ENCODE peak calls at places on chromosome 12, in eight cellular contexts. E is astrocyte of the spinal cord, N is Peyer's patch, C is glutamatergic neuron, J is GM10248, A is colonic mucosa, B is DND-41, R is GM12865. D is an unnamed sample.

GRCh38 chr12:1605129-1606020 is 11.0 kb upstream of the FBXL14 start:
- DNase-seq in A (peak), B (peak), E (peak), J (peak), C (peak), R (peak), N (peak), D (peak)

GRCh38 chr12:42094277-42094676 is 50.4 kb downstream of the GXYLT1 start:
- DNase-seq in J (no peak), C (no peak), E (peak), N (no peak), A (no peak), B (peak), R (no peak), D (no peak)

GRCh38 chr12:115323223-115323905 is 639.4 kb upstream of the TBX3 start:
- DNase-seq in C (no peak), A (no peak), J (no peak), E (peak), B (no peak), R (no peak), N (no peak), D (no peak)

GRCh38 chr12:47772738-47773061 is 338 bp upstream of the SLC48A1 start:
- DNase-seq in E (no peak), C (no peak), N (no peak), B (no peak), R (no peak), A (no peak), J (no peak), D (no peak)

GRCh38 chr12:112170376-112170775 is 45.0 kb downstream of the TRAFD1 start:
- DNase-seq in J (peak), C (peak), A (no peak), B (peak), N (no peak), R (peak), E (peak), D (peak)

GRCh38 chr12:47082283-47082962 is 2.7 kb upstream of the AMIGO2 start:
- DNase-seq in A (no peak), C (no peak), J (no peak), B (no peak), N (no peak), R (no peak), E (no peak), D (no peak)

GRCh38 chr12:53252349-53252916 is 15.7 kb upstream of the ESPL1 start:
- DNase-seq in C (no peak), E (no peak), A (peak), J (no peak), B (no peak), N (peak), R (no peak), D (peak)

GRCh38 chr12:83057436-83057835 is 370.7 kb downstream of the TMTC2 start:
- DNase-seq in J (no peak), R (no peak), A (no peak), B (no peak), C (no peak), E (no peak), N (no peak), D (no peak)

GRCh38 chr12:90246673-90247072 is 538.0 kb upstream of the ATP2B1 start:
- DNase-seq in B (no peak), A (no peak), E (no peak), C (no peak), J (no peak), N (no peak), R (no peak), D (no peak)

GRCh38 chr12:24233519-24234246 is 284.2 kb upstream of the SOX5 start:
- DNase-seq in R (no peak), B (no peak), N (no peak), E (no peak), C (no peak), J (no peak), A (no peak), D (no peak)

GRCh38 chr12:45166056-45166455 is 49.8 kb upstream of the ANO6 start:
- DNase-seq in C (no peak), R (no peak), J (no peak), N (no peak), A (no peak), E (no peak), B (no peak), D (no peak)

GRCh38 chr12:113609692-113610469 is 138.2 kb upstream of the LHX5 start:
- DNase-seq in R (no peak), B (no peak), A (no peak), C (peak), J (no peak), E (no peak), N (no peak), D (no peak)

GRCh38 chr12:126069549-126070165 is 1004.4 kb downstream of the AACS start:
- DNase-seq in N (no peak), J (peak), E (peak), R (peak), A (peak), C (peak), B (peak), D (peak)

GRCh38 chr12:29889737-29890136 is 106.0 kb upstream of the TMTC1 start:
- DNase-seq in J (no peak), A (peak), E (peak), R (peak), N (no peak), C (peak), B (peak), D (peak)

GRCh38 chr12:27777141-27777540 is 2.9 kb upstream of the KLHL42 start:
- DNase-seq in N (no peak), E (no peak), R (no peak), J (no peak), A (no peak), B (no peak), C (no peak), D (no peak)

GRCh38 chr12:12837025-12837872 is 24.1 kb downstream of the DDX47 start:
- DNase-seq in C (no peak), A (peak), B (no peak), E (peak), R (peak), N (peak), J (peak), D (peak)

DNA sequence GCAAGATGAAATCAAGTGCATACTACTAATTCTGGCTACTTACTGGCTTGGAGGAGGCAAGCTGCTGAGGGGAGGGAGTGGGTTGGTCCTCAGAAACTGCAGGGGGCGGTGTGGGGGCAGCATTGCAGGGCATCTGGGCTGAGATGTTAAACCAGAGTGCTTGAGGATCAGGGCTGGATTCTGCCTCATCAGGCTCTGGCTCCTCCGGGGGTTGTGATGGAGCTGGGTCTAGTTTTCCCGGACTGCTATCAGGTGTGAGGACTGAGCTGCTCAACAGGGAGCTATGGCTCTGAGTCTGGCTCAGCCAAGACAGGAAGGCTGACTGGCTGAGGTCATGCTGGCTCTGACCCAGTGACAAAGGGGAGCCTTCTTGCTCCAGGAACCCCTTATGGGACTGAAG is 28.6 kb downstream of the BAZ2A start:
- DNase-seq in C (peak), N (no peak), J (peak), A (peak), E (no peak), B (peak), R (peak), D (peak)
- TF ChIP-seq CTCF in C (no peak), N (no peak), J (no peak), A (no peak), E (peak), B (peak), R (peak), D (no peak)

GRCh38 chr12:39935839-39936238 is 170.0 kb downstream of the SLC2A13 start:
- DNase-seq in E (no peak), J (no peak), A (peak), R (no peak), B (no peak), C (no peak), N (no peak), D (no peak)
- TF ChIP-seq CTCF in E (no peak), J (no peak), A (no peak), R (no peak), B (no peak), C (no peak), N (no peak), D (no peak)

GRCh38 chr12:21773263-21773741 is 1.2 kb downstream of the KCNJ8 start:
- DNase-seq in E (no peak), N (peak), J (peak), C (peak), B (no peak), A (peak), R (no peak), D (no peak)
- TF ChIP-seq CTCF in E (peak), N (no peak), J (no peak), C (no peak), B (peak), A (no peak), R (no peak), D (no peak)

GRCh38 chr12:39807043-39807442 is 187.4 kb upstream of the ABCD2 start:
- DNase-seq in E (no peak), J (no peak), A (no peak), C (peak), B (no peak), N (no peak), R (peak), D (no peak)

GRCh38 chr12:39798977-39799376 is 179.4 kb upstream of the ABCD2 start:
- DNase-seq in R (no peak), A (no peak), B (no peak), C (no peak), N (no peak), E (no peak), J (no peak), D (no peak)

GRCh38 chr12:39804479-39805241 is 185.1 kb upstream of the ABCD2 start:
- DNase-seq in N (no peak), C (no peak), R (no peak), B (no peak), E (no peak), J (no peak), A (no peak), D (no peak)

GRCh38 chr12:39805651-39806050 is 186.0 kb upstream of the ABCD2 start:
- DNase-seq in J (no peak), E (no peak), A (no peak), C (no peak), R (no peak), N (no peak), B (no peak), D (no peak)

GRCh38 chr12:39803151-39803550 is 183.5 kb upstream of the ABCD2 start:
- DNase-seq in B (no peak), E (no peak), A (no peak), C (no peak), N (no peak), R (no peak), J (no peak), D (no peak)
- TF ChIP-seq CTCF in B (no peak), E (no peak), A (no peak), C (no peak), N (no peak), R (no peak), J (no peak), D (no peak)